ENCODE peak calls at places on chromosome 20, in ten cellular contexts. F, J, H, C, O, S, D, W, P and R are unnamed samples.

GRCh38 chr20:36792422-36792821 is 18.9 kb upstream of the DSN1 start:
- DNase-seq in D (peak), H (no peak), C (peak), O (peak), F (peak), S (peak), P (peak), W (peak), J (peak), R (no peak)

GRCh38 chr20:32339116-32339515 is 19.0 kb upstream of the ASXL1 start:
- DNase-seq in S (no peak), H (no peak), C (no peak), F (no peak), P (no peak), J (no peak), O (no peak), W (no peak), D (no peak), R (no peak)

GRCh38 chr20:52171025-52171424 is 20.6 kb downstream of the ZFP64 start:
- DNase-seq in S (no peak), W (no peak), C (no peak), F (no peak), H (no peak), J (no peak), D (no peak), P (no peak), O (no peak), R (no peak)

GRCh38 chr20:44264287-44264686 is 17.2 kb downstream of the GDAP1L1 start:
- DNase-seq in W (no peak), P (peak), D (no peak), J (no peak), S (no peak), F (no peak), O (no peak), H (no peak), C (no peak), R (no peak)

GRCh38 chr20:329851-330232 is 4.5 kb downstream of the SOX12 start:
- DNase-seq in W (no peak), H (no peak), S (no peak), D (no peak), C (no peak), O (no peak), J (no peak), F (no peak), P (no peak), R (no peak)

GRCh38 chr20:38873050-38873581 is 53.1 kb upstream of the FAM83D start:
- DNase-seq in S (no peak), J (no peak), O (no peak), F (no peak), D (no peak), H (no peak), P (no peak), W (no peak), C (no peak), R (peak)

GRCh38 chr20:61500791-61501321 is 248.8 kb downstream of the CDH4 start:
- DNase-seq in W (no peak), F (no peak), J (no peak), P (peak), O (no peak), C (no peak), H (no peak), D (peak), S (no peak), R (no peak)

GRCh38 chr20:20233041-20233514 is 134.8 kb upstream of the INSM1 start:
- DNase-seq in S (no peak), W (no peak), C (no peak), H (no peak), J (no peak), P (no peak), O (no peak), F (no peak), D (no peak), R (no peak)

GRCh38 chr20:47464380-47465101 is 37.1 kb upstream of the NCOA3 start:
- DNase-seq in H (no peak), O (peak), S (peak), W (peak), C (peak), F (peak), J (peak), P (no peak), D (peak), R (no peak)

GRCh38 chr20:38843346-38843745 is 37.8 kb downstream of the PPP1R16B start:
- DNase-seq in H (no peak), F (no peak), D (no peak), W (no peak), O (no peak), S (no peak), P (no peak), J (no peak), C (no peak), R (no peak)

GRCh38 chr20:35145141-35145564 is 2.0 kb downstream of the EDEM2 start:
- DNase-seq in F (no peak), O (no peak), S (peak), D (peak), H (no peak), P (peak), J (peak), C (no peak), W (no peak), R (no peak)

GRCh38 chr20:63572788-63573738 is 976 bp downstream of the HELZ2 start:
- DNase-seq in W (no peak), O (no peak), H (no peak), F (no peak), J (no peak), S (no peak), P (no peak), D (no peak), C (no peak), R (peak)

GRCh38 chr20:19850190-19850533 is 92.1 kb downstream of the RIN2 start:
- DNase-seq in F (no peak), H (no peak), O (no peak), D (no peak), S (no peak), P (peak), W (no peak), C (no peak), J (no peak), R (no peak)

GRCh38 chr20:57458400-57459160 is 66.4 kb downstream of the CTCFL start:
- DNase-seq in O (no peak), H (no peak), P (no peak), D (no peak), C (no peak), J (no peak), W (peak), S (no peak), F (no peak), R (no peak)

GRCh38 chr20:63009988-63010769 is 3.4 kb upstream of the BHLHE23 start:
- DNase-seq in S (no peak), D (peak), P (no peak), J (no peak), C (no peak), W (no peak), O (peak), H (no peak), F (peak), R (peak)

GRCh38 chr20:840858-841567 is 7.5 kb downstream of the FAM110A start:
- DNase-seq in J (no peak), D (no peak), W (no peak), C (no peak), P (no peak), F (peak), S (no peak), O (no peak), H (peak), R (peak)

GRCh38 chr20:38222231-38222922 is 38.2 kb downstream of the KIAA1755 start:
- DNase-seq in J (no peak), D (peak), P (peak), S (peak), F (peak), W (no peak), H (peak), C (peak), O (no peak), R (peak)

GRCh38 chr20:3547906-3548305 is 77.1 kb downstream of the ATRN start:
- DNase-seq in W (no peak), H (no peak), P (no peak), O (no peak), S (no peak), F (no peak), D (no peak), C (no peak), J (no peak), R (no peak)

GRCh38 chr20:62312662-62312977 is 9.8 kb downstream of the ADRM1 start:
- DNase-seq in O (no peak), F (no peak), C (no peak), S (no peak), H (no peak), W (no peak), D (no peak), J (no peak), P (no peak), R (no peak)

GRCh38 chr20:32622585-32623468 is 37.7 kb upstream of the NOL4L start:
- DNase-seq in D (no peak), J (no peak), F (no peak), P (no peak), W (no peak), C (no peak), O (no peak), H (no peak), S (no peak), R (no peak)

GRCh38 chr20:56925696-56926101 is 296.6 kb downstream of the TFAP2C start:
- DNase-seq in J (peak), W (no peak), F (no peak), H (no peak), D (no peak), C (no peak), S (no peak), P (peak), O (no peak), R (no peak)

GRCh38 chr20:9415426-9415825 is 99.0 kb upstream of the LAMP5 start:
- DNase-seq in H (no peak), P (no peak), S (no peak), D (no peak), O (no peak), F (no peak), C (no peak), J (no peak), W (no peak), R (no peak)

GRCh38 chr20:32436142-32436861 is 78.2 kb downstream of the ASXL1 start:
- DNase-seq in F (no peak), W (no peak), D (no peak), O (no peak), S (no peak), J (no peak), P (no peak), H (no peak), C (no peak), R (no peak)

GRCh38 chr20:46306743-46307138 is 1.6 kb downstream of the CDH22 start:
- DNase-seq in H (no peak), S (no peak), J (no peak), P (no peak), W (no peak), O (no peak), C (no peak), D (no peak), F (peak), R (no peak)

GRCh38 chr20:35742741-35743523 is 872 bp upstream of the RBM39 start:
- DNase-seq in D (no peak), W (no peak), O (no peak), H (no peak), J (no peak), S (peak), C (no peak), P (peak), F (no peak), R (no peak)

GRCh38 chr20:52497731-52498130 is 306.2 kb upstream of the ZFP64 start:
- DNase-seq in S (no peak), H (no peak), J (no peak), O (no peak), D (peak), C (no peak), P (no peak), F (no peak), W (no peak), R (no peak)

GRCh38 chr20:14544688-14545087 is 207.3 kb upstream of the FLRT3 start:
- DNase-seq in O (no peak), H (no peak), J (no peak), S (no peak), P (peak), D (no peak), W (no peak), F (no peak), C (no peak), R (no peak)

GRCh38 chr20:53834749-53835148 is 235.6 kb downstream of the BCAS1 start:
- DNase-seq in H (no peak), S (no peak), W (no peak), O (no peak), F (no peak), C (no peak), P (no peak), J (no peak), D (no peak), R (no peak)
- H3K4me3 ChIP-seq in H (no peak), S (no peak), W (no peak), O (no peak), F (no peak), C (no peak), P (no peak), J (no peak), D (no peak), R (no peak)

GRCh38 chr20:17227669-17228623 is 1.1 kb downstream of the PCSK2 start:
- DNase-seq in O (no peak), C (peak), F (peak), J (no peak), H (peak), P (peak), W (no peak), S (peak), D (peak), R (no peak)

GRCh38 chr20:17225891-17226409 is 890 bp upstream of the PCSK2 start:
- DNase-seq in J (no peak), C (no peak), H (peak), S (peak), P (peak), O (no peak), F (peak), D (no peak), W (no peak), R (peak)

GRCh38 chr20:17228624-17229061 is 1.8 kb downstream of the PCSK2 start:
- DNase-seq in C (peak), F (peak), O (no peak), P (no peak), D (no peak), J (no peak), W (no peak), H (peak), S (peak), R (peak)

GRCh38 chr20:17227199-17227535 is 327 bp downstream of the PCSK2 start:
- DNase-seq in J (no peak), F (peak), O (no peak), C (no peak), H (peak), W (no peak), S (no peak), D (no peak), P (peak), R (no peak)

DNA sequence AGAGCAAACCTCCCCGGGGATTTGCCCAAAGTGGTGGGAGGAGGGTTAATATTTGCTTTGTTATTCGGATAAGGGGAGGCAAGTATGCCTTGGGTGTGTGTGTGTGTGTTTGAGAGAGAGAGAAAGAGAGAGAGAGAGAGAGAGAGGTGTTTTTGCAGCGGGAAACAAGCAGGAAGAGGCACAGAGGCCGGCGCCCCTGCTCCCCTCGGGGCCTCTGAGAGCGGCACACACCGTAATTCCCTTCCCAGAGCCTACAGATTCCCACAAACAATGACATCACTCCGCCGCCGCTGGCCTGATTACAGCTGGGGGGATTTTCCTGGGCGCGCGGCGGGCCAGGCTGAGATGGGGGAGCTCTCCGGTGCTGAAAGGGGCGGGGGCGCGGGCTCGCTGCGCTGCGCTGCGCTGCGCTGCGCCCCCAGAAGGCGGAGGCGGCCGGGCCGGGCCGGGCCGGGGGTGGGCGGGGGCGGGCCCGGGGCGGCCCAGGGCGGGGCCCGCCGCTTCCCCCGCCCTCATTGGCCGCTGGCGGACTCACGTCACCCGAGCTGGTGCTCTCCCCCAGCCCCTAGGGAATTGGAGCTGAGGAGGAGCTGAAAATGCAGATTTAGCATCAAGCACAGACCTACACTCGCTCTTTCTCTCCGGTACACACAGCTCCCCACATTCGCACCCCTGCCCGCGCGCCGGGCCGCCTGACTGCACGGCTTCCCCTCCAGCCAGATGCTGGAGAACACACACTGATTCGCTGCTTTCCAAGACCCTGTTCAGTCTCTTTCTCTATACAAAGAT is at the start of gene PCSK2:
- DNase-seq in J (peak), O (no peak), S (peak), F (peak), W (no peak), D (peak), H (peak), C (peak), P (peak), R (peak)
- H3K4me3 ChIP-seq in J (peak), O (peak), S (peak), F (peak), W (peak), D (peak), H (peak), C (peak), P (peak), R (peak)

DNA sequence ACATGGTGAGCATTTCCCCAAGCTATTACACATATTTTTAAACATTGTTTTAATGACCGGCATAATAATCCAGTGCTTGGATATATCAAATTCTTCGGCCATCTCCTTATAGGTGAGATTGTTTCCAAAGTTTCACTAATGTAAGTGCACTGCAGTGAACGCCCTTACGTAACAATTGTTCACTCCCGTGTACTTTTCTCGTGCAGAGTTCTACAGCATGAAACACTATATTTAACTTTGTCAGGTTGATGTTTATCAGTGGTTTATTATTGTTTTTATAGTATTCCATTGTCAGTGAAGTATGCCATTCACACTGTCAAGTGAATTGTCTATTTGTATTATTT is 3.4 kb upstream of the GZF1 start:
- DNase-seq in P (no peak), W (no peak), J (no peak), F (no peak), O (no peak), D (no peak), S (no peak), C (no peak), H (no peak), R (no peak)
- H3K4me3 ChIP-seq in P (peak), W (peak), J (peak), F (peak), O (peak), D (peak), S (peak), C (no peak), H (peak), R (peak)

GRCh38 chr20:1946442-1946761 is 47.5 kb downstream of the PDYN start:
- DNase-seq in F (no peak), W (no peak), D (no peak), H (no peak), J (no peak), S (no peak), C (no peak), P (no peak), O (no peak), R (no peak)
- H3K4me3 ChIP-seq in F (no peak), W (no peak), D (no peak), H (no peak), J (no peak), S (no peak), C (no peak), P (peak), O (no peak), R (no peak)

GRCh38 chr20:21433329-21433890 is 36.1 kb upstream of the NKX2-4 start:
- DNase-seq in H (no peak), F (no peak), O (no peak), C (no peak), S (no peak), W (no peak), P (no peak), D (peak), J (peak), R (no peak)

GRCh38 chr20:21435576-21435975 is 38.2 kb upstream of the NKX2-4 start:
- DNase-seq in C (no peak), H (no peak), S (no peak), P (no peak), J (no peak), F (no peak), O (no peak), D (no peak), W (no peak), R (no peak)

GRCh38 chr20:21437816-21438215 is 40.5 kb upstream of the NKX2-4 start:
- DNase-seq in J (no peak), C (no peak), O (no peak), D (no peak), P (no peak), W (no peak), F (no peak), S (no peak), H (no peak), R (no peak)

GRCh38 chr20:21436186-21436585 is 38.9 kb upstream of the NKX2-4 start:
- DNase-seq in S (peak), H (no peak), C (no peak), W (peak), F (no peak), O (peak), P (no peak), J (peak), D (peak), R (no peak)

DNA sequence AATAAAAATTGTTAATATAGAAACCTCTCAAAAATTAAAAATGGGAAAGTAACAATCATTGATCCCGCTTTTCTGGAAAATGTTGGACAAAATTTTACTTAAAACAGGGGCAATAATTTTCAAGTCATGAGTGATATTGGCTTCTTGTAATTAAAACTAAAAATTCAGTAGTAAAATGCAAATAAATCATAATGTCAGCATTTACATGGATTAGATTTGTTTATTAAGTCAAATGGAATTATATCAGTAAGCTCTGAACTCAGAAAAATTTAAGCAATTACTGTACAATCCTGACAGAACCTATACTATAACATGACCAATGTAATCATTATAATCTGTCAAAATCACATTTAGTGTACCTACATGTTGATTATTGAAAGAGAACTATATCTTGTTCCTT is 39.9 kb upstream of the NKX2-4 start:
- DNase-seq in O (no peak), J (no peak), C (no peak), S (no peak), D (no peak), P (no peak), W (no peak), F (no peak), H (no peak), R (no peak)
- H3K4me3 ChIP-seq in O (no peak), J (no peak), C (no peak), S (no peak), D (no peak), P (no peak), W (no peak), F (no peak), H (no peak), R (no peak)

DNA sequence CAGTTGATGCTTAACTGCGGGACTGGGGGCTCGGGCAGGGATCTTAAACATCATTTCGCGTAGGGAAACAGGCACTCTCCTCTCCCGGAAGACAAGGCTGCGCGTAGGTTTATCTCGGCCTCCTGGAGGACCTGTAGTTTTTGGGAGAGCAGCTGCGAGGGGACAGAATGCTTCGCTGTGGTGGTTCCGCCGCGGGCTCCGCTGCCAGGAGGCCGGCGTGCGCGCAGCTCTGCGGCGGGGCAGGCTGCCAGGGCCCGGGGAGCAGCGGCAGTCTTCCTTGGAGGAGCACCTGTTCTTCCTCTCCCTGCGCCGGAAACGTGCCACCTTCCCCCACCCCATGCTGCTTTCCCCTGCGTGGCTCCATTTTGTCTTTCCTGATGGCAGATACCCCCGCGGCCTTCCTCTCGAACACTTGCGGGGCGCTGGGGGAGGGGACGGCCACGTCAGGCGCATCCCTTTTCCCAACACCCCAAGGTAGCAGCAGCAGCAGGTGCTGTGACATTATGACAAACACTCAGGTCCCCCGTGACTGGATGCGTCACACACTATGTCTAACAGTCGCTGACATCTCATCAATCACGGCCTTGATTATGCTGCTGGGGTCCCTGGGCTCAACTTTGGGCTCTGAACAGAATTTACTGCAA is 230.7 kb upstream of the BTBD3 start:
- DNase-seq in W (no peak), F (peak), D (peak), P (peak), J (peak), H (peak), O (no peak), S (peak), C (no peak), R (peak)
- H3K4me3 ChIP-seq in W (no peak), F (peak), D (peak), P (peak), J (peak), H (peak), O (peak), S (peak), C (peak), R (peak)